ENCODE peak calls at places on chromosomes 3 and 15, in six cellular contexts. Y, H, B, A, Z and S are unnamed samples.

GRCh38 chr3:153289334-153289808 is 127.3 kb downstream of the RAP2B start:
- DNase-seq in Y (no peak), B (peak), H (no peak), A (no peak), Z (no peak), S (no peak)

GRCh38 chr3:155670320-155670719 is 74.6 kb downstream of the PLCH1 start:
- DNase-seq in Z (no peak), A (no peak), Y (no peak), B (no peak), H (no peak), S (no peak)

GRCh38 chr15:38059665-38060064 is 125.2 kb downstream of the TMCO5A start:
- DNase-seq in A (peak), Y (no peak), Z (no peak), H (no peak), B (peak), S (no peak)

GRCh38 chr15:25810631-25811077 is 52.5 kb downstream of the ATP10A start:
- DNase-seq in A (no peak), H (no peak), B (no peak), Y (no peak), Z (no peak), S (no peak)

GRCh38 chr3:106673926-106674569 is 703.2 kb upstream of the CCDC54 start:
- DNase-seq in H (no peak), B (no peak), Y (no peak), A (no peak), Z (no peak), S (no peak)

GRCh38 chr15:90924375-90924774 is 8.0 kb downstream of the HDDC3 start:
- DNase-seq in H (no peak), Z (no peak), Y (no peak), A (no peak), B (no peak), S (no peak)

GRCh38 chr15:89587955-89588354 is 12.7 kb downstream of the TICRR start:
- DNase-seq in Y (no peak), H (no peak), A (peak), B (peak), Z (no peak), S (no peak)

GRCh38 chr3:170421147-170421641 is 2.5 kb downstream of the CLDN11 start:
- DNase-seq in Y (no peak), H (peak), Z (no peak), B (peak), A (peak), S (no peak)

GRCh38 chr15:101647251-101647650 is 4.9 kb downstream of the TM2D3 start:
- DNase-seq in Z (no peak), Y (no peak), H (no peak), A (no peak), B (no peak), S (peak)